ENCODE peak calls at places on chromosomes 13 and 19, in six cellular contexts. M, B, G, E, V and Z are unnamed samples.

GRCh38 chr19:16899566-16900075 is 10.8 kb downstream of the F2RL3 start:
- DNase-seq in G (peak), V (no peak), B (no peak), M (no peak), E (no peak), Z (peak)

GRCh38 chr19:33299061-33299665 is 3.2 kb downstream of the CEBPA start:
- DNase-seq in V (no peak), G (no peak), M (no peak), E (no peak), B (no peak), Z (no peak)

GRCh38 chr13:83024955-83025594 is 857.2 kb downstream of the SLITRK1 start:
- DNase-seq in E (no peak), M (no peak), B (no peak), G (no peak), V (peak), Z (no peak)

GRCh38 chr13:77112961-77113360 is 86.0 kb upstream of the FBXL3 start:
- DNase-seq in B (no peak), V (no peak), E (no peak), M (no peak), G (no peak), Z (no peak)

GRCh38 chr19:43625918-43626579 is 6.6 kb upstream of the ZNF428 start:
- DNase-seq in V (no peak), B (peak), M (no peak), E (no peak), G (no peak), Z (no peak)

GRCh38 chr19:6414793-6415591 is 9.6 kb downstream of the KHSRP start:
- DNase-seq in E (no peak), B (no peak), M (no peak), V (no peak), G (no peak), Z (peak)

GRCh38 chr13:49443327-49443688 is 556 bp downstream of the CAB39L start:
- DNase-seq in E (peak), G (no peak), M (no peak), B (no peak), V (peak), Z (no peak)

GRCh38 chr19:38389101-38389925 is 816 bp downstream of the SPRED3 start:
- DNase-seq in M (no peak), B (no peak), G (no peak), E (peak), V (peak), Z (no peak)

GRCh38 chr13:93080587-93080986 is 146.0 kb upstream of the GPC6 start:
- DNase-seq in G (no peak), V (peak), E (peak), B (no peak), M (no peak), Z (no peak)

GRCh38 chr19:50497030-50497420 is 14.0 kb downstream of the JOSD2 start:
- DNase-seq in M (peak), V (no peak), G (no peak), E (no peak), B (no peak), Z (peak)

GRCh38 chr13:98842074-98842473 is 89.6 kb upstream of the SLC15A1 start:
- DNase-seq in E (no peak), M (no peak), G (no peak), B (no peak), V (no peak), Z (no peak)

GRCh38 chr19:16207490-16208025 is 9.8 kb downstream of the AP1M1 start:
- DNase-seq in E (no peak), M (no peak), G (no peak), V (no peak), B (no peak), Z (no peak)

GRCh38 chr19:8150178-8150865 is 930 bp upstream of the FBN3 start:
- DNase-seq in B (no peak), E (no peak), M (no peak), G (no peak), V (no peak), Z (no peak)

GRCh38 chr13:111393221-111393790 is 72.9 kb downstream of the TEX29 start:
- DNase-seq in M (no peak), G (no peak), V (no peak), B (no peak), E (no peak), Z (no peak)

GRCh38 chr13:44132710-44133109 is 240.9 kb upstream of the SERP2 start:
- DNase-seq in B (no peak), E (peak), V (peak), G (no peak), M (peak), Z (peak)

GRCh38 chr13:49000247-49000646 is 24.5 kb downstream of the FNDC3A start:
- DNase-seq in G (no peak), M (no peak), B (no peak), V (no peak), E (no peak), Z (no peak)

GRCh38 chr19:18440421-18440877 is 2.5 kb upstream of the ISYNA1 start:
- DNase-seq in V (no peak), G (no peak), M (peak), E (no peak), B (no peak), Z (no peak)